ENCODE peak calls at places on chromosomes 4 and X, in four cellular contexts. Y is ovary, R is K562, Q is body of pancreas. H is an unnamed sample.
A peak's percentile ranks its signal among the peaks of the same experiment; 100 is the strongest.

GRCh38 chrX:7062276-7062675 is 85.2 kb upstream of the STS start:
- DNase-seq in Y (no peak), Q (no peak), R (no peak), H (no peak)

GRCh38 chr4:176034936-176035335 is 30.7 kb upstream of the WDR17 start:
- DNase-seq in R (no peak), Y (no peak), Q (no peak), H (no peak)

GRCh38 chr4:152398060-152398459 is 137.8 kb downstream of the FBXW7 start:
- DNase-seq in Q (no peak), Y (no peak), R (no peak), H (peak; percentile 24)

GRCh38 chrX:119605398-119605738 is 856 bp downstream of the NKRF start:
- DNase-seq in Q (no peak), Y (peak; percentile 27), R (no peak), H (peak; percentile 33)

GRCh38 chrX:149512225-149512885 is 7.2 kb upstream of the IDS start:
- DNase-seq in Q (peak; percentile 68), R (peak; percentile 58), Y (no peak), H (peak; percentile 72)

GRCh38 chrX:114071412-114071811 is 512.5 kb upstream of the HTR2C start:
- DNase-seq in R (no peak), Q (no peak), Y (no peak), H (peak; percentile 76)

GRCh38 chr4:54152846-54153600 is 53.1 kb downstream of the GSX2 start:
- DNase-seq in R (no peak), Y (no peak), Q (no peak), H (no peak)

GRCh38 chrX:137568741-137569469 is 3.0 kb downstream of the ZIC3 start:
- DNase-seq in Q (no peak), R (no peak), Y (no peak), H (no peak)

GRCh38 chr4:52842788-52843187 is 19.3 kb upstream of the RASL11B start:
- DNase-seq in Y (no peak), Q (no peak), R (no peak), H (no peak)

DNA sequence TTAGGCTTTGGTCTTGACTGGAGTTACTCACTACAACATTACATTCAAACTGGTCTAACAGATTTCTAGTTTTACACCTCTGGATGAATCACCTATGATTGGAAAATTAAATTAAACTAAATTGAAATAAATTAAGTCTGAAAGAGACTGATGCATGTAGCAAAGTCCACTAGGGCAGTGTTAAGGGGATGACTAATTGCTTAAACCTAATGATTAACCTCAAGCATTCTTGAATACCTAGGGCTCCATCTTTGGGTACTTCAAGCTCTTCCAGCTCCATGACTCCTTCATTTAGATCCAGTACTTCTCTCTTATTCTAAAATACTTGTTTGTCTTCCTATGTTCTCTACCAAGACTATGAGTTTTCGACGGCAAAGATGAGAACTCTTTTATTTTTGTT is 86.8 kb downstream of the SH2D1A start:
- DNase-seq in Y (no peak), R (no peak), Q (no peak), H (no peak)
- TF ChIP-seq POLR2A in Y (no peak), R (no peak), Q (no peak), H (no peak)

GRCh38 chr4:48779998-48780866 is at the start of gene FRYL:
- DNase-seq in Q (peak; percentile 99), R (peak; percentile 98), Y (peak; percentile 99), H (peak; percentile 99)
- TF ChIP-seq POLR2A in Q (peak; percentile 84), R (peak; percentile 82), Y (peak; percentile 41), H (peak; percentile 63)

GRCh38 chrX:68498508-68499379 is at the start of gene YIPF6:
- DNase-seq in R (peak; percentile 74), Y (peak; percentile 79), Q (peak; percentile 76), H (peak; percentile 86)
- TF ChIP-seq POLR2A in R (peak; percentile 97), Y (peak; percentile 72), Q (peak; percentile 93), H (peak; percentile 98)

GRCh38 chr4:129545599-129546278 is 449.8 kb downstream of the C4orf33 start:
- DNase-seq in R (no peak), Y (peak; percentile 25), Q (peak; percentile 67), H (no peak)
- TF ChIP-seq POLR2A in R (no peak), Y (no peak), Q (no peak), H (no peak)

GRCh38 chr4:56410247-56410646 is 23.0 kb upstream of the AASDH start:
- DNase-seq in Q (peak; percentile 69), R (no peak), Y (peak; percentile 76), H (peak; percentile 73)
- TF ChIP-seq POLR2A in Q (peak; percentile 31), R (no peak), Y (no peak), H (peak; percentile 30)

GRCh38 chr4:141220655-141221605 is at the start of gene ZNF330:
- DNase-seq in R (peak; percentile 94), Y (peak; percentile 94), Q (peak; percentile 94), H (peak; percentile 86)
- TF ChIP-seq POLR2A in R (peak; percentile 94), Y (peak; percentile 92), Q (peak; percentile 89), H (peak; percentile 84)